ENCODE peak calls at places on chromosomes 16 and 17, in five cellular contexts. A, K, F, B and W are unnamed samples.

GRCh38 chr17:64546716-64547115 is 39.9 kb downstream of the CEP95 start:
- DNase-seq in F (no peak), K (no peak), A (no peak), B (no peak), W (no peak)

GRCh38 chr17:81685108-81685507 is 1.3 kb downstream of the HGS start:
- DNase-seq in K (peak), B (peak), F (no peak), A (no peak), W (peak)

GRCh38 chr17:18968945-18969887 is 17.3 kb downstream of the SLC5A10 start:
- DNase-seq in A (no peak), B (no peak), F (no peak), K (no peak), W (peak)

GRCh38 chr16:56667581-56668571 is at the start of gene MT1G:
- DNase-seq in F (no peak), A (no peak), K (no peak), B (no peak), W (no peak)

GRCh38 chr17:33854596-33854995 is 400.5 kb upstream of the CCL2 start:
- DNase-seq in F (no peak), A (no peak), K (no peak), B (no peak), W (no peak)

GRCh38 chr17:58246104-58246740 is 7.8 kb downstream of the LPO start:
- DNase-seq in F (no peak), K (no peak), A (no peak), B (no peak), W (no peak)

GRCh38 chr16:10622036-10622921 is 41.9 kb upstream of the EMP2 start:
- DNase-seq in A (peak), B (no peak), K (no peak), F (no peak), W (peak)

GRCh38 chr17:82806645-82807044 is 33.2 kb downstream of the ZNF750 start:
- DNase-seq in F (no peak), B (no peak), K (no peak), A (no peak), W (peak)

GRCh38 chr16:4591706-4592470 is 22.8 kb downstream of the UBALD1 start:
- DNase-seq in B (no peak), K (no peak), A (no peak), F (no peak), W (no peak)
- H2AFZ ChIP-seq in B (no peak), K (peak), A (no peak), F (peak), W (no peak)

GRCh38 chr17:45073414-45074070 is 12.4 kb downstream of the NMT1 start:
- DNase-seq in K (peak), A (no peak), F (no peak), B (no peak), W (no peak)
- H2AFZ ChIP-seq in K (peak), A (no peak), F (no peak), B (no peak), W (no peak)

DNA sequence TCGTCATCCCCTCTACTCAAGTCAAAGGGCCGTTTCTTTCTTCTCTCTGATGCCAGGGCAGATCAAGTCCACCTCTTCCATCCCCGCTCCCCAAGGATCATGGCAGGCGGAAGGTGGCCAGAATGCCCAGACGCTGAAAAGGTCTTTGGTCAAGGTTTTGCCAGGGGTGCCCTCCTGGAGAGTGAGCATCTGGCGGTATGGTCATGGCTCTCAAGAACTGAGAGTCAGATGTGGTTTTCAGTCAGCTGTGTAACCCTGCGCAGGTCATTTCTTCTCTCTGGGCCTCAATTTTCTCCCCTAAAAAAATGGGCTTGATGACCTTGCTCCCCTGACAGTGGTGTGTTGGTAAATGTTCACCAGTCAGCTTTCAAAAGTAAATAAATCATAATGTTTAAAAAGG is 12.4 kb downstream of the FOXN1 start:
- DNase-seq in F (no peak), A (no peak), K (no peak), B (no peak), W (no peak)
- H2AFZ ChIP-seq in F (no peak), A (no peak), K (no peak), B (no peak), W (no peak)

DNA sequence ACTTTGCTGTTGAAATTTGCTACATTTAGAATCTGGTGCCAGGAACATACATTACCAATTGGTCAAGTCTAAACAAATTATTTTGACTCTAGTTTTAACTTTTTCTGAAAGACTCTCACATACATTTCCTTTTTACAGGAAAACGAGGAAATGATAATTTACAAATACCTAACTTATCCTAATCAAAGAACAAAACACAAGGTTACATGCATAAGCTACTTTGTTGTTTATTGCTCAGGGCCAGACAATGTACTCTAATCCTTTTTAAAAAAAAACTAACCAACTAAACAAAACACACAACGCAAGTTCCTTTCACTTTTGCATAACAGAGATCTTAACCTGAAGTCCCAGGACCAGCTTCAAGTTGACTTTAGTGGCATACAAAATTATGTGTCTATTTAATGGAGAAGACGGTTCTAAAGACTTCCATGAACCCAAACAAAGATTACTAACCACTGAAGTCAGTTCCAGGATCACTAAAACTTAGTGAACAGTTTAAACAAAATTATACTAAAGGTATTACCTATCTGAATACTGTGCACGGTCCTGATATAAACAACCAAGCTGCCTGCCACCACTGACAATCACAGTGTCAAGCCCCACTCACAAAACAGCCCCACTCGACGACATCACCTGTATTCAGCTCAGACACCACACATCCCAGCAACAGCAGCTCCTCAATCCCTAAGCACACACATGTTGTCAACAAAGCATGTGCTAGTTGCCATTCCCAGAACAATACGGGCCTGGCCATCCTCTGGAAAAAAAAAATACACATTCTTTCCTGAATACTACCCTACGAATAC is 1.9 kb downstream of the ZNF652 start:
- DNase-seq in F (no peak), A (peak), K (no peak), B (no peak), W (peak)
- H2AFZ ChIP-seq in F (peak), A (no peak), K (no peak), B (no peak), W (no peak)